ENCODE peak calls at places on chromosomes 6 and 20, in ten cellular contexts. One of them, this sample, is unnamed.

GRCh38 chr20:60857708-60858107 is 394.4 kb upstream of the CDH4 start:
- DNase-seq in GM06990: no peak
- DNase-seq in colonic mucosa: no peak
- DNase-seq in ACHN: peak; percentile 19
- DNase-seq in left cardiac atrium: no peak
- DNase-seq in fibroblast of pulmonary artery: peak; percentile 1
- DNase-seq in activated CD4-positive, alpha-beta T cell treated with anti-CD3 and anti-CD28 coated beads for 48 hours: peak; percentile 2
- DNase-seq in cardiac muscle cell: no peak
- DNase-seq in transverse colon: no peak
- DNase-seq in NCI-H82: no peak
- DNase-seq in this sample: no peak

GRCh38 chr20:10565191-10565921 is 108.4 kb downstream of the JAG1 start:
- DNase-seq in ACHN: no peak
- DNase-seq in left cardiac atrium: no peak
- DNase-seq in NCI-H82: no peak
- DNase-seq in cardiac muscle cell: peak; percentile 91
- DNase-seq in transverse colon: no peak
- DNase-seq in activated CD4-positive, alpha-beta T cell treated with anti-CD3 and anti-CD28 coated beads for 48 hours: no peak
- DNase-seq in GM06990: no peak
- DNase-seq in fibroblast of pulmonary artery: peak; percentile 97
- DNase-seq in colonic mucosa: no peak
- DNase-seq in this sample: no peak

GRCh38 chr6:148177589-148178233 is 164.9 kb upstream of the SASH1 start:
- DNase-seq in cardiac muscle cell: peak; percentile 79
- DNase-seq in transverse colon: peak; percentile 70
- DNase-seq in ACHN: peak; percentile 33
- DNase-seq in colonic mucosa: peak; percentile 69
- DNase-seq in GM06990: no peak
- DNase-seq in fibroblast of pulmonary artery: peak; percentile 79
- DNase-seq in activated CD4-positive, alpha-beta T cell treated with anti-CD3 and anti-CD28 coated beads for 48 hours: peak; percentile 40
- DNase-seq in NCI-H82: peak; percentile 39
- DNase-seq in left cardiac atrium: peak; percentile 75
- DNase-seq in this sample: peak; percentile 91

GRCh38 chr6:72286911-72287311 is 335.0 kb upstream of the KCNQ5 start:
- DNase-seq in GM06990: no peak
- DNase-seq in fibroblast of pulmonary artery: peak; percentile 72
- DNase-seq in ACHN: peak; percentile 33
- DNase-seq in transverse colon: no peak
- DNase-seq in activated CD4-positive, alpha-beta T cell treated with anti-CD3 and anti-CD28 coated beads for 48 hours: no peak
- DNase-seq in cardiac muscle cell: peak; percentile 69
- DNase-seq in NCI-H82: no peak
- DNase-seq in left cardiac atrium: no peak
- DNase-seq in colonic mucosa: no peak
- DNase-seq in this sample: no peak

GRCh38 chr6:195861-196360 is 96.4 kb upstream of the DUSP22 start:
- DNase-seq in NCI-H82: no peak
- DNase-seq in cardiac muscle cell: peak; percentile 69
- DNase-seq in GM06990: no peak
- DNase-seq in ACHN: no peak
- DNase-seq in left cardiac atrium: peak; percentile 55
- DNase-seq in activated CD4-positive, alpha-beta T cell treated with anti-CD3 and anti-CD28 coated beads for 48 hours: peak; percentile 75
- DNase-seq in transverse colon: no peak
- DNase-seq in fibroblast of pulmonary artery: peak; percentile 55
- DNase-seq in colonic mucosa: no peak
- DNase-seq in this sample: no peak

GRCh38 chr6:87909849-87910248 is 137.8 kb upstream of the SPACA1 start:
- DNase-seq in activated CD4-positive, alpha-beta T cell treated with anti-CD3 and anti-CD28 coated beads for 48 hours: peak; percentile 54
- DNase-seq in colonic mucosa: no peak
- DNase-seq in GM06990: no peak
- DNase-seq in NCI-H82: no peak
- DNase-seq in ACHN: peak; percentile 86
- DNase-seq in transverse colon: no peak
- DNase-seq in cardiac muscle cell: peak; percentile 79
- DNase-seq in left cardiac atrium: peak; percentile 62
- DNase-seq in fibroblast of pulmonary artery: peak; percentile 50
- DNase-seq in this sample: peak; percentile 50

GRCh38 chr20:15370370-15370769 is 1033.0 kb upstream of the FLRT3 start:
- DNase-seq in colonic mucosa: no peak
- DNase-seq in left cardiac atrium: no peak
- DNase-seq in activated CD4-positive, alpha-beta T cell treated with anti-CD3 and anti-CD28 coated beads for 48 hours: no peak
- DNase-seq in transverse colon: no peak
- DNase-seq in fibroblast of pulmonary artery: no peak
- DNase-seq in ACHN: no peak
- DNase-seq in cardiac muscle cell: no peak
- DNase-seq in GM06990: no peak
- DNase-seq in NCI-H82: no peak
- DNase-seq in this sample: no peak

GRCh38 chr20:14919473-14920157 is 582.2 kb upstream of the FLRT3 start:
- DNase-seq in GM06990: no peak
- DNase-seq in cardiac muscle cell: no peak
- DNase-seq in colonic mucosa: peak; percentile 32
- DNase-seq in activated CD4-positive, alpha-beta T cell treated with anti-CD3 and anti-CD28 coated beads for 48 hours: no peak
- DNase-seq in ACHN: no peak
- DNase-seq in NCI-H82: no peak
- DNase-seq in left cardiac atrium: no peak
- DNase-seq in fibroblast of pulmonary artery: no peak
- DNase-seq in transverse colon: peak; percentile 19
- DNase-seq in this sample: no peak

GRCh38 chr6:14305131-14305530 is 187.6 kb downstream of the CD83 start:
- DNase-seq in activated CD4-positive, alpha-beta T cell treated with anti-CD3 and anti-CD28 coated beads for 48 hours: peak; percentile 29
- DNase-seq in cardiac muscle cell: no peak
- DNase-seq in left cardiac atrium: no peak
- DNase-seq in colonic mucosa: no peak
- DNase-seq in NCI-H82: no peak
- DNase-seq in GM06990: no peak
- DNase-seq in ACHN: no peak
- DNase-seq in fibroblast of pulmonary artery: no peak
- DNase-seq in transverse colon: no peak
- DNase-seq in this sample: no peak

GRCh38 chr6:99822741-99823512 is 171.1 kb downstream of the MCHR2 start:
- DNase-seq in activated CD4-positive, alpha-beta T cell treated with anti-CD3 and anti-CD28 coated beads for 48 hours: no peak
- DNase-seq in ACHN: peak; percentile 62
- DNase-seq in fibroblast of pulmonary artery: peak; percentile 49
- DNase-seq in transverse colon: peak; percentile 12
- DNase-seq in GM06990: no peak
- DNase-seq in colonic mucosa: peak; percentile 55
- DNase-seq in NCI-H82: peak; percentile 63
- DNase-seq in left cardiac atrium: no peak
- DNase-seq in cardiac muscle cell: peak; percentile 66
- DNase-seq in this sample: no peak